ENCODE peak calls at places on chromosomes 6 and 20, in eight cellular contexts. X is activated gamma-delta T cell treated with Interleukin-2 at 50 U/mL for 16 hours; L is RPMI8226; J is activated CD4-positive, alpha-beta T cell treated with anti-CD3 and anti-CD28 coated beads, Interleukin-2, amount 50 U/mL, for 1 hour; W is EL; I is brain pericyte; N is NCI-H345; D is T-helper 2 cell. M is an unnamed sample.

GRCh38 chr20:33740189-33740588 is 8.4 kb downstream of the ZNF341 start:
- DNase-seq in D (no peak), J (no peak), W (no peak), X (no peak), L (no peak), N (no peak), I (no peak), M (no peak)

GRCh38 chr6:37362101-37362823 is 8.5 kb downstream of the RNF8 start:
- DNase-seq in N (no peak), W (no peak), D (peak), L (no peak), I (no peak), X (no peak), J (no peak), M (no peak)

GRCh38 chr6:109336221-109336955 is 45.9 kb downstream of the CD164 start:
- DNase-seq in X (no peak), L (no peak), J (no peak), D (no peak), I (no peak), W (peak), N (peak), M (peak)

GRCh38 chr20:20276806-20277530 is 90.9 kb upstream of the INSM1 start:
- DNase-seq in W (no peak), I (no peak), N (peak), J (no peak), L (no peak), D (no peak), X (no peak), M (no peak)

GRCh38 chr6:88708197-88708744 is 255.1 kb downstream of the RNGTT start:
- DNase-seq in W (no peak), L (no peak), D (no peak), N (no peak), X (no peak), I (no peak), J (no peak), M (peak)

GRCh38 chr6:114764866-114765265 is 422.0 kb upstream of the HS3ST5 start:
- DNase-seq in D (no peak), J (no peak), I (no peak), W (no peak), X (no peak), L (no peak), N (no peak), M (no peak)

GRCh38 chr6:26607434-26608230 is 10.9 kb downstream of the ABT1 start:
- DNase-seq in J (peak), N (peak), L (peak), W (peak), I (no peak), D (peak), X (peak), M (peak)

GRCh38 chr6:44269921-44270525 is at the start of gene TMEM151B:
- DNase-seq in D (no peak), W (no peak), X (peak), N (peak), J (no peak), I (no peak), L (no peak), M (no peak)

GRCh38 chr6:35282472-35282871 is 15.1 kb upstream of the DEF6 start:
- DNase-seq in X (no peak), L (no peak), I (no peak), J (no peak), W (no peak), D (no peak), N (no peak), M (no peak)

GRCh38 chr20:11182715-11183114 is 508.9 kb upstream of the JAG1 start:
- DNase-seq in N (no peak), J (no peak), X (no peak), W (no peak), I (no peak), D (no peak), L (no peak), M (peak)

GRCh38 chr20:48610996-48611395 is 216.8 kb downstream of the PREX1 start:
- DNase-seq in L (no peak), X (no peak), I (no peak), N (no peak), D (no peak), W (no peak), J (no peak), M (no peak)

GRCh38 chr6:134316733-134317431 is 1.0 kb downstream of the SGK1 start:
- DNase-seq in N (peak), W (no peak), I (no peak), X (no peak), L (no peak), J (no peak), D (no peak), M (no peak)

GRCh38 chr6:170124836-170125235 is 166.0 kb downstream of the DLL1 start:
- DNase-seq in X (no peak), D (no peak), J (no peak), I (no peak), L (no peak), W (no peak), N (no peak), M (no peak)

GRCh38 chr6:158415666-158416065 is 103.4 kb downstream of the TULP4 start:
- DNase-seq in X (no peak), N (no peak), I (no peak), D (no peak), W (no peak), L (no peak), J (no peak), M (no peak)

GRCh38 chr6:33316603-33317417 is 734 bp downstream of the ZBTB22 start:
- DNase-seq in L (no peak), I (no peak), W (no peak), D (peak), N (no peak), X (no peak), J (no peak), M (no peak)

M was measured in iris pigment epithelial cell.